ENCODE peak calls at places on chromosomes 7 and 10, in five cellular contexts. K is NT2/D1, T is HCT116, C is HepG2, Q is SK-N-SH. E is an unnamed sample.

GRCh38 chr10:133158756-133159610 is 1.0 kb upstream of the KNDC1 start:
- DNase-seq in K (no peak), C (no peak), T (no peak), Q (no peak), E (no peak)

GRCh38 chr10:7563368-7563767 is 103.4 kb downstream of the ITIH5 start:
- DNase-seq in K (no peak), C (no peak), Q (no peak), T (no peak), E (no peak)

GRCh38 chr7:151310578-151310977 is 31.0 kb upstream of the NUB1 start:
- DNase-seq in T (no peak), Q (peak; percentile 65), C (peak; percentile 62), K (no peak), E (no peak)

GRCh38 chr10:120824864-120825263 is 26.3 kb upstream of the WDR11 start:
- DNase-seq in K (peak; percentile 42), C (peak; percentile 51), Q (peak; percentile 33), T (peak; percentile 54), E (no peak)

GRCh38 chr10:86961481-86962091 is 3.2 kb downstream of the SNCG start:
- DNase-seq in Q (no peak), T (no peak), C (no peak), K (no peak), E (no peak)

GRCh38 chr7:101235522-101235921 is 2.1 kb downstream of the CLDN15 start:
- DNase-seq in Q (no peak), T (no peak), C (no peak), K (no peak), E (no peak)

GRCh38 chr10:1048349-1048731 is 579 bp downstream of the IDI1 start:
- DNase-seq in Q (peak; percentile 32), K (no peak), T (no peak), C (peak; percentile 9), E (no peak)

GRCh38 chr7:27411145-27411544 is 168.5 kb downstream of the EVX1 start:
- DNase-seq in C (no peak), K (no peak), T (no peak), Q (no peak), E (no peak)

GRCh38 chr10:77160679-77161078 is 476.9 kb downstream of the KCNMA1 start:
- DNase-seq in Q (no peak), C (no peak), K (no peak), T (no peak), E (no peak)

GRCh38 chr10:86569335-86569734 is 47.7 kb upstream of the WAPL start:
- DNase-seq in C (no peak), Q (no peak), K (no peak), T (no peak), E (no peak)

GRCh38 chr10:23951841-23952240 is 257.1 kb upstream of the KIAA1217 start:
- DNase-seq in K (no peak), T (no peak), Q (no peak), C (no peak), E (no peak)

GRCh38 chr7:94245500-94245899 is 149.2 kb upstream of the COL1A2 start:
- DNase-seq in C (no peak), K (no peak), Q (no peak), T (no peak), E (no peak)

GRCh38 chr7:128867842-128868623 is 5.4 kb downstream of the ATP6V1F start:
- DNase-seq in T (no peak), K (no peak), C (no peak), Q (peak; percentile 71), E (no peak)

GRCh38 chr7:87447251-87447650 is 28.2 kb downstream of the ABCB4 start:
- DNase-seq in Q (no peak), K (no peak), C (no peak), T (no peak), E (no peak)

GRCh38 chr7:96321041-96321669 is 743 bp downstream of the SLC25A13 start:
- DNase-seq in K (peak; percentile 89), Q (peak; percentile 87), C (peak; percentile 88), T (peak; percentile 77), E (no peak)

GRCh38 chr10:84522612-84523462 is 194.4 kb downstream of the CCSER2 start:
- DNase-seq in T (no peak), Q (no peak), C (no peak), K (no peak), E (no peak)

GRCh38 chr10:26790596-26790995 is 70.2 kb downstream of the ABI1 start:
- DNase-seq in C (no peak), K (no peak), T (no peak), Q (no peak), E (no peak)

GRCh38 chr7:97770845-97771244 is 39.0 kb downstream of the TAC1 start:
- DNase-seq in Q (no peak), K (no peak), C (no peak), T (no peak), E (no peak)

GRCh38 chr10:57395921-57396320 is 871.8 kb downstream of the IPMK start:
- DNase-seq in K (no peak), T (no peak), Q (no peak), C (no peak), E (no peak)

GRCh38 chr10:119849031-119849789 is 23.4 kb downstream of the MCMBP start:
- DNase-seq in Q (no peak), K (peak; percentile 32), C (no peak), T (no peak), E (no peak)

GRCh38 chr10:125691160-125691981 is 8.4 kb upstream of the TEX36 start:
- DNase-seq in Q (no peak), C (no peak), K (no peak), T (no peak), E (no peak)

GRCh38 chr7:120583835-120584586 is 273.9 kb downstream of the TSPAN12 start:
- DNase-seq in K (no peak), Q (no peak), T (peak; percentile 24), C (no peak), E (no peak)

GRCh38 chr7:114921636-114922150 is at the start of gene MDFIC:
- DNase-seq in T (no peak), C (no peak), K (no peak), Q (peak; percentile 21), E (no peak)

GRCh38 chr10:77179015-77179695 is 458.5 kb downstream of the KCNMA1 start:
- DNase-seq in Q (no peak), K (no peak), C (no peak), T (no peak), E (no peak)

GRCh38 chr7:55307123-55307916 is 57.8 kb upstream of the LANCL2 start:
- DNase-seq in Q (no peak), C (no peak), T (peak; percentile 3), K (no peak), E (no peak)

GRCh38 chr10:128035557-128035973 is 90.7 kb downstream of the MKI67 start:
- DNase-seq in T (peak; percentile 21), C (no peak), K (peak; percentile 5), Q (peak; percentile 70), E (peak; percentile 95)

GRCh38 chr7:101901661-101902491 is 84.5 kb downstream of the CUX1 start:
- DNase-seq in K (no peak), C (no peak), Q (no peak), T (no peak), E (no peak)

GRCh38 chr10:114279886-114280644 is 41.0 kb downstream of the VWA2 start:
- DNase-seq in Q (no peak), T (no peak), K (no peak), C (no peak), E (no peak)
- TF ChIP-seq YY1 in Q (no peak), T (no peak), K (no peak), C (no peak), E (no peak)

GRCh38 chr10:34985146-34985545 is 105.0 kb downstream of the CUL2 start:
- DNase-seq in Q (no peak), C (no peak), K (no peak), T (no peak), E (no peak)

GRCh38 chr10:34985823-34986222 is 104.3 kb downstream of the CUL2 start:
- DNase-seq in C (peak; percentile 40), K (no peak), Q (no peak), T (no peak), E (no peak)

GRCh38 chr10:34993782-34994181 is 96.4 kb downstream of the CUL2 start:
- DNase-seq in C (no peak), Q (no peak), K (no peak), T (no peak), E (no peak)

DNA sequence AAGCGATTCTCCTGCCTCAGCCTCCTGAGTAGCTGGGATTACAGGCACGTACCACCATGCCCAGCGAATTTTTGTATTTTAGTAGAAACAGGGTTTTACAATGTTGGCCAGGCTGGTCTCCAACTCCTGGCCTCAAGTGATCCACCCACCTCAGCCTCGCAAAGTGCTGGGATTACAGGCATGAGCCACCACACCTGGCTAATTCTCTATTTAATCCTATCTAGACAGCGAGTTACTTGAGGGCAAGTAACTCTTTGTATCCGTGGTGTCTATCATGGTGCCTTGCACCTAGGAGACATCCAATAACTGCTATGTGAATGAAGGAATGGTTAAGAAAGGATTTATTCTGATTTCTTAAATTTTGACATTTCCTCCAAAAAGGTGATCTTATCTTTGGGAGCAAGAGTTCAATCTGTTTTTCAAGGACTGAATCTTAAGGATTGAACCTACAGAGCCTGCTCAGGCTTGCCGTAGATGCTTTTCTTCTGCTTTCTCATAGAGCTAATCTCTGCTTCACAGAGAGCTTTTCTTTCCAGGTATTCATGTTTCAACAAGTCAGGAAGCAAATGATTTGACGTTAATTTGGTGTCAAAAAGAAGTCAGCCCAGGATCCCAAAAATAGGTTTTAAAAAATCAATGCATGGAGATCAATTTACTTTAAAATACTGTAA is 101.6 kb downstream of the CUL2 start:
- DNase-seq in K (no peak), C (no peak), T (no peak), Q (no peak), E (no peak)
- TF ChIP-seq YY1 in K (no peak), C (no peak), T (no peak), Q (no peak), E (no peak)

GRCh38 chr10:21329995-21330627 is 195.4 kb downstream of the SKIDA1 start:
- DNase-seq in T (peak; percentile 67), K (no peak), Q (no peak), C (peak; percentile 61), E (no peak)
- TF ChIP-seq YY1 in T (no peak), K (no peak), Q (no peak), C (no peak), E (no peak)

DNA sequence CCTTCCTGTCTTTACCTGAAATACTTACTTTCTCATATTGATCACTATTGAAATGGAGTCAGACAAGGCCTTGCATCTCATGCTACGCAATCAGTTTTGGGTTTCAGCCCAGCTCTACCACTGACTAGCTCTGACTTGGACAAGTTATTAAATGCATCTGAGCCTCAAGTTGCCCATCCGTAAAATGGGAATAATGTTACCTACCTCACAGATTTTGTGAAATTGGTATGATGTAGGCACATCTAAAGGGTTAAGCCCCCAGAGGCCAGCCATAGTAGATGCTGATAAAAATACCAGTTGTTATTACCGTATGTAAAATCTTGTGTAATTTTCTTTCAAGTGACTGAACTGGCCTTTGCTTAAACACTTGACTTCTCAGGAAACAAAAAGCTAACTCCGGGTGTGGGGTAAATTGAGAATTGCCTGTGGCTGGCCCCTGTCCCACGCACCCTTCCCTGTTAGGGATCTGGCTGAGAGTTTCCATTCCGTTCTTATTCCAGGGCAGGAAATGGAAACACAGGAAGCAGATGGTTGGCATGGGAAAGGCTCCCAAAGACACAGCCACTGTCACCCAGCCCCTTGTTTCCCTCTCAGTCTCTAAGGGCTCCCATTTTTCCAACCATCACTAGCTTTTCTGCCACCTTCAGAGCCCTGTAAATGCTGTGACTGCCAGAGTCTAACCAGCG is 7.6 kb downstream of the DUSP5 start:
- DNase-seq in C (no peak), Q (no peak), T (no peak), K (no peak), E (no peak)
- TF ChIP-seq YY1 in C (no peak), Q (no peak), T (no peak), K (no peak), E (no peak)